ENCODE peak calls at places on chromosome 18, in ten cellular contexts. L is HFFc6, Y is GM23338, O is omental fat pad, U is endothelial cell, I is breast epithelium, H is H9, B is GM12864, C is transverse colon, A is body of pancreas. R is an unnamed sample.

GRCh38 chr18:9321017-9321452 is 13.5 kb upstream of the TWSG1 start:
- DNase-seq in Y (no peak), B (no peak), U (no peak), H (no peak), A (no peak), I (no peak), L (peak; percentile 19), C (no peak), O (no peak), R (no peak)

GRCh38 chr18:13621886-13622619 is 104.3 kb downstream of the FAM210A start:
- DNase-seq in Y (no peak), A (no peak), C (no peak), O (no peak), U (no peak), H (no peak), B (no peak), I (no peak), L (no peak), R (no peak)

GRCh38 chr18:23354625-23355024 is 98.5 kb upstream of the RIOK3 start:
- DNase-seq in I (no peak), Y (no peak), C (no peak), A (no peak), B (no peak), H (no peak), U (no peak), L (peak; percentile 32), O (no peak), R (no peak)

GRCh38 chr18:55261253-55261652 is 302.0 kb upstream of the CCDC68 start:
- DNase-seq in B (no peak), L (no peak), Y (no peak), A (no peak), U (no peak), I (no peak), H (no peak), C (no peak), O (no peak), R (no peak)

GRCh38 chr18:23827681-23828080 is 138.4 kb downstream of the LAMA3 start:
- DNase-seq in H (no peak), L (no peak), A (no peak), U (no peak), C (no peak), Y (no peak), I (no peak), O (no peak), B (no peak), R (no peak)

GRCh38 chr18:54679318-54680149 is 88.5 kb downstream of the DYNAP start:
- DNase-seq in U (no peak), L (peak; percentile 78), B (no peak), C (no peak), I (no peak), H (no peak), A (peak; percentile 34), Y (peak; percentile 69), O (no peak), R (no peak)

GRCh38 chr18:58695772-58696171 is 24.5 kb downstream of the MALT1 start:
- DNase-seq in O (no peak), C (no peak), A (no peak), B (no peak), L (no peak), U (no peak), I (no peak), H (no peak), Y (no peak), R (no peak)

GRCh38 chr18:60358516-60358915 is 14.1 kb downstream of the MC4R start:
- DNase-seq in H (no peak), C (no peak), I (no peak), B (no peak), U (no peak), A (no peak), L (peak; percentile 43), O (no peak), Y (no peak), R (no peak)

GRCh38 chr18:22318745-22319407 is 98.8 kb downstream of the CTAGE1 start:
- DNase-seq in U (no peak), H (no peak), A (no peak), I (no peak), Y (no peak), O (no peak), B (no peak), L (no peak), C (no peak), R (no peak)

GRCh38 chr18:7303306-7303705 is 72.4 kb downstream of the LRRC30 start:
- DNase-seq in C (no peak), A (no peak), O (no peak), H (no peak), I (no peak), Y (no peak), L (no peak), U (no peak), B (no peak), R (no peak)

GRCh38 chr18:51563401-51563800 is 365.9 kb upstream of the MEX3C start:
- DNase-seq in U (no peak), B (no peak), O (no peak), A (no peak), I (no peak), H (peak; percentile 29), L (no peak), Y (no peak), C (no peak), R (no peak)

GRCh38 chr18:51561821-51562220 is 364.3 kb upstream of the MEX3C start:
- DNase-seq in A (peak; percentile 44), B (no peak), Y (no peak), I (no peak), U (no peak), L (no peak), H (no peak), C (no peak), O (no peak), R (no peak)

GRCh38 chr18:51559198-51559901 is 361.9 kb upstream of the MEX3C start:
- DNase-seq in L (no peak), B (no peak), O (no peak), A (no peak), U (no peak), I (no peak), H (no peak), Y (no peak), C (no peak), R (no peak)

GRCh38 chr18:51559902-51560287 is 362.4 kb upstream of the MEX3C start:
- DNase-seq in L (no peak), Y (no peak), O (no peak), A (no peak), C (no peak), B (no peak), U (no peak), I (no peak), H (no peak), R (no peak)
- TF ChIP-seq CTCF in L (no peak), Y (peak; percentile 14), O (no peak), A (no peak), C (no peak), B (no peak), U (no peak), I (no peak), H (no peak), R (no peak)

GRCh38 chr18:48644029-48644428 is 105.2 kb downstream of the CTIF start:
- DNase-seq in I (no peak), L (no peak), O (no peak), A (no peak), H (no peak), C (no peak), B (no peak), U (no peak), Y (no peak), R (no peak)

GRCh38 chr18:48645427-48646002 is 106.7 kb downstream of the CTIF start:
- DNase-seq in U (no peak), O (no peak), H (no peak), L (no peak), A (no peak), Y (no peak), B (no peak), C (no peak), I (no peak), R (no peak)

GRCh38 chr18:48643262-48643661 is 104.4 kb downstream of the CTIF start:
- DNase-seq in Y (no peak), H (no peak), L (no peak), O (no peak), C (no peak), I (no peak), A (no peak), B (no peak), U (no peak), R (no peak)

GRCh38 chr18:48649231-48649630 is 110.4 kb downstream of the CTIF start:
- DNase-seq in I (peak; percentile 70), U (no peak), L (no peak), H (peak; percentile 73), B (no peak), A (no peak), C (no peak), O (no peak), Y (peak; percentile 72), R (peak; percentile 55)
- TF ChIP-seq CTCF in I (no peak), U (no peak), L (peak; percentile 20), H (peak; percentile 32), B (no peak), A (no peak), C (no peak), O (no peak), Y (peak; percentile 14), R (no peak)

GRCh38 chr18:12534820-12535219 is 123.1 kb downstream of the SPIRE1 start:
- DNase-seq in U (no peak), C (no peak), L (no peak), H (no peak), O (no peak), B (no peak), Y (no peak), A (no peak), I (no peak), R (no peak)

GRCh38 chr18:12532661-12533060 is 124.9 kb downstream of the PRELID3A start:
- DNase-seq in L (no peak), Y (no peak), A (no peak), O (no peak), H (no peak), B (no peak), U (no peak), I (no peak), C (no peak), R (no peak)

DNA sequence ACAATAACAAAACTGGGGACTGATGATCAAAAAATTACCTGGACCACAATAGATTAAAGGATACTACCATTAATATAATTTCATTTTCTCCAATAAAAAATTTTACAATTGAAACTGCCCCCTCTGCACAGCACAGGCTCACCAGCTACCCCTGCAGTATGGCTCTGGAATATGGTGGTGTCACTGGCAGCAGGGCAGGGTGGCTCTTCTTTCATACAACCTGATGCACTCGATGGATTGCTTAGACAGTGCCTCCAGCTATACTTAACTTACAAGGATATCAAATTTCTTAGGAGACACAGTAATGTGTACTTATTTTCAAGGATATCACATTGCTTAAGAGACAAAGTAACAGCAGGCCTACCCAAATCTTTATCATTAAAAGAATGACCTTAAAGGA is 124.0 kb downstream of the PRELID3A start:
- DNase-seq in U (no peak), C (no peak), H (no peak), Y (no peak), A (no peak), O (no peak), I (no peak), L (peak; percentile 17), B (no peak), R (no peak)
- TF ChIP-seq CTCF in U (no peak), C (no peak), H (peak; percentile 22), Y (peak; percentile 41), A (no peak), O (no peak), I (no peak), L (peak; percentile 37), B (no peak), R (no peak)

DNA sequence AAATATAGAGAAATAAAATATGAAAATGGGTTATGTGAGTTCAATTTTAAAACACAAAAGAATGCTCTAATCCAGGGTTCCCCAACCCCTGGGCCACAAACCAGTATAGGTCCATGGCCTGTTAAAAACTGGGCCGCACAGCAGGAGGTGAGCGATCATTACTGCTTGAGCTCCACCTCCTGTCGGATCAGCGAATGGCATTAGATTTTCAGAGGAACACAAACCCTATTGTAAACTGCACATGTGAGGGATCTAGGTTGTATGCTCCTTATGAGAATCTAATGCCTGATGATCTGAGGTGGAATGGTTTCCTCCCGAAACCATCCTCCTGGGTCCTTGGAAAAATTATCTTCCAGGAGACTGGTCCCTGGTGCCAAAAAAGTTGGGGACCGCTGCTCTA is 34.7 kb downstream of the TTR start:
- DNase-seq in U (no peak), I (no peak), Y (no peak), L (no peak), A (no peak), C (no peak), H (no peak), B (no peak), O (no peak), R (no peak)
- TF ChIP-seq CTCF in U (no peak), I (no peak), Y (peak; percentile 14), L (no peak), A (peak; percentile 9), C (no peak), H (peak; percentile 25), B (no peak), O (no peak), R (no peak)